ENCODE peak calls at places on chromosomes 1 and 21, in six cellular contexts. F is breast epithelium; Z is T-helper 1 cell; I is renal cortical epithelial cell; V is NCI-H1105; E is activated CD4-positive, alpha-beta memory T cell treated with anti-CD3 and anti-CD28 coated beads for 36 hours. H is an unnamed sample.

GRCh38 chr21:42505090-42505726 is 8.4 kb upstream of the SLC37A1 start:
- DNase-seq in E (no peak), F (no peak), I (no peak), Z (no peak), V (no peak), H (no peak)

GRCh38 chr1:90434460-90434859 is 282.6 kb downstream of the BARHL2 start:
- DNase-seq in I (no peak), E (no peak), F (no peak), Z (no peak), V (no peak), H (no peak)

GRCh38 chr1:32782086-32782485 is 35.1 kb downstream of the YARS1 start:
- DNase-seq in E (no peak), Z (no peak), F (no peak), V (no peak), I (no peak), H (no peak)

GRCh38 chr21:35401476-35401875 is 352.4 kb upstream of the RUNX1 start:
- DNase-seq in F (no peak), V (no peak), Z (no peak), E (no peak), I (no peak), H (no peak)

GRCh38 chr1:243343970-243344749 is 88.3 kb downstream of the SDCCAG8 start:
- DNase-seq in Z (peak; percentile 36), F (no peak), E (no peak), I (peak; percentile 62), V (peak; percentile 26), H (peak; percentile 58)

GRCh38 chr1:182446033-182446669 is 3.8 kb upstream of the RGSL1 start:
- DNase-seq in Z (peak; percentile 42), V (peak; percentile 34), I (peak; percentile 49), F (no peak), E (peak; percentile 17), H (peak; percentile 46)

GRCh38 chr1:240598602-240599001 is 13.4 kb downstream of the GREM2 start:
- DNase-seq in F (no peak), V (no peak), E (no peak), I (no peak), Z (no peak), H (no peak)

GRCh38 chr1:31412732-31413404 is at the start of gene SERINC2:
- DNase-seq in E (peak; percentile 19), Z (no peak), I (no peak), F (no peak), V (peak; percentile 61), H (no peak)

GRCh38 chr1:26132128-26132824 is 20.7 kb downstream of the PDIK1L start:
- DNase-seq in F (no peak), E (no peak), Z (no peak), I (no peak), V (no peak), H (no peak)

GRCh38 chr1:42680921-42681683 is 1.1 kb upstream of the YBX1 start:
- DNase-seq in E (peak; percentile 26), F (no peak), Z (peak; percentile 23), I (peak; percentile 39), V (peak; percentile 9), H (peak; percentile 99)

GRCh38 chr1:160009088-160009487 is 22.7 kb downstream of the PIGM start:
- DNase-seq in E (no peak), F (no peak), Z (no peak), V (no peak), I (no peak), H (no peak)

GRCh38 chr1:186894415-186894814 is 65.7 kb downstream of the PLA2G4A start:
- DNase-seq in I (no peak), F (no peak), V (no peak), E (no peak), Z (no peak), H (no peak)